ENCODE peak calls at places on chromosomes 11 and 22, in six cellular contexts. One of them, this sample, is unnamed.

GRCh38 chr11:61814242-61814957 is 2.4 kb downstream of the FADS1 start:
- DNase-seq in SJSA1: no peak
- DNase-seq in Calu3: no peak
- DNase-seq in amniotic stem cell: no peak
- DNase-seq in BJ: no peak
- DNase-seq in WTC11: no peak
- DNase-seq in this sample: peak; percentile 58

GRCh38 chr11:60511393-60511792 is 3.8 kb upstream of the MS4A13 start:
- DNase-seq in Calu3: no peak
- DNase-seq in SJSA1: no peak
- DNase-seq in amniotic stem cell: no peak
- DNase-seq in BJ: no peak
- DNase-seq in WTC11: no peak
- DNase-seq in this sample: no peak

GRCh38 chr22:46052331-46052771 is 75.4 kb upstream of the WNT7B start:
- DNase-seq in WTC11: peak; percentile 3
- DNase-seq in SJSA1: peak; percentile 65
- DNase-seq in Calu3: no peak
- DNase-seq in BJ: no peak
- DNase-seq in amniotic stem cell: no peak
- DNase-seq in this sample: no peak

GRCh38 chr22:32328306-32329201 is 29.1 kb upstream of the RFPL3 start:
- DNase-seq in SJSA1: no peak
- DNase-seq in WTC11: no peak
- DNase-seq in amniotic stem cell: no peak
- DNase-seq in Calu3: no peak
- DNase-seq in BJ: no peak
- DNase-seq in this sample: no peak

GRCh38 chr11:44627911-44628729 is 62.7 kb downstream of the CD82 start:
- DNase-seq in SJSA1: no peak
- DNase-seq in BJ: no peak
- DNase-seq in WTC11: no peak
- DNase-seq in amniotic stem cell: no peak
- DNase-seq in Calu3: no peak
- DNase-seq in this sample: no peak

GRCh38 chr11:103420593-103420992 is 311.4 kb downstream of the DYNC2H1 start:
- DNase-seq in BJ: no peak
- DNase-seq in amniotic stem cell: no peak
- DNase-seq in WTC11: no peak
- DNase-seq in SJSA1: no peak
- DNase-seq in Calu3: no peak
- DNase-seq in this sample: no peak

GRCh38 chr11:38460901-38461300 is 1862.9 kb upstream of the RAG2 start:
- DNase-seq in SJSA1: peak; percentile 47
- DNase-seq in BJ: peak; percentile 18
- DNase-seq in WTC11: no peak
- DNase-seq in amniotic stem cell: no peak
- DNase-seq in Calu3: no peak
- DNase-seq in this sample: no peak

GRCh38 chr22:46501701-46502100 is 35.7 kb downstream of the CELSR1 start:
- DNase-seq in BJ: peak; percentile 59
- DNase-seq in Calu3: peak; percentile 14
- DNase-seq in amniotic stem cell: peak; percentile 65
- DNase-seq in WTC11: no peak
- DNase-seq in SJSA1: peak; percentile 60
- DNase-seq in this sample: no peak

GRCh38 chr22:31945971-31946680 is 1.8 kb downstream of the YWHAH start:
- DNase-seq in amniotic stem cell: no peak
- DNase-seq in SJSA1: no peak
- DNase-seq in WTC11: no peak
- DNase-seq in BJ: no peak
- DNase-seq in Calu3: no peak
- DNase-seq in this sample: peak; percentile 39

GRCh38 chr11:73070653-73071052 is 71.5 kb downstream of the FCHSD2 start:
- DNase-seq in amniotic stem cell: no peak
- DNase-seq in WTC11: no peak
- DNase-seq in SJSA1: no peak
- DNase-seq in Calu3: no peak
- DNase-seq in BJ: no peak
- DNase-seq in this sample: no peak

GRCh38 chr22:40183029-40183581 is 5.4 kb downstream of the TNRC6B start:
- DNase-seq in SJSA1: peak; percentile 91
- DNase-seq in WTC11: no peak
- DNase-seq in Calu3: no peak
- DNase-seq in amniotic stem cell: peak; percentile 73
- DNase-seq in BJ: peak; percentile 84
- DNase-seq in this sample: no peak

GRCh38 chr11:72439455-72439854 is 5.1 kb upstream of the CLPB start:
- DNase-seq in Calu3: no peak
- DNase-seq in amniotic stem cell: no peak
- DNase-seq in WTC11: no peak
- DNase-seq in SJSA1: no peak
- DNase-seq in BJ: no peak
- DNase-seq in this sample: no peak

GRCh38 chr11:129814244-129814992 is 1.2 kb upstream of the TMEM45B start:
- DNase-seq in SJSA1: no peak
- DNase-seq in Calu3: no peak
- DNase-seq in amniotic stem cell: no peak
- DNase-seq in BJ: no peak
- DNase-seq in WTC11: no peak
- DNase-seq in this sample: no peak

GRCh38 chr11:19770277-19770676 is 57.6 kb downstream of the NAV2 start:
- DNase-seq in SJSA1: no peak
- DNase-seq in BJ: no peak
- DNase-seq in Calu3: no peak
- DNase-seq in amniotic stem cell: no peak
- DNase-seq in WTC11: no peak
- DNase-seq in this sample: no peak

GRCh38 chr22:32623943-32624342 is 149.3 kb downstream of the FBXO7 start:
- DNase-seq in WTC11: no peak
- DNase-seq in SJSA1: no peak
- DNase-seq in Calu3: no peak
- DNase-seq in amniotic stem cell: peak; percentile 73
- DNase-seq in BJ: peak; percentile 80
- DNase-seq in this sample: no peak

GRCh38 chr11:9747229-9747628 is 83.4 kb downstream of the SWAP70 start:
- DNase-seq in Calu3: no peak
- DNase-seq in amniotic stem cell: no peak
- DNase-seq in WTC11: no peak
- DNase-seq in SJSA1: no peak
- DNase-seq in BJ: no peak
- DNase-seq in this sample: no peak

GRCh38 chr11:12731841-12732336 is 57.7 kb downstream of the TEAD1 start:
- DNase-seq in BJ: peak; percentile 63
- DNase-seq in WTC11: no peak
- DNase-seq in Calu3: no peak
- DNase-seq in amniotic stem cell: no peak
- DNase-seq in SJSA1: no peak
- DNase-seq in this sample: no peak

This sample was measured in mucosa of descending colon.